ENCODE peak calls at places on chromosomes 11 and 22, in five cellular contexts. A, G, W, O and Q are unnamed samples.

GRCh38 chr11:65454311-65454695 is 31.7 kb downstream of the NEAT1 start:
- DNase-seq in A (peak; percentile 44), G (no peak), W (no peak), O (no peak), Q (no peak)

GRCh38 chr22:44428941-44429615 is 69.0 kb downstream of the RTL6 start:
- DNase-seq in A (no peak), G (no peak), W (no peak), O (no peak), Q (no peak)

GRCh38 chr22:22710719-22711531 is 66.5 kb downstream of the GGTLC2 start:
- DNase-seq in A (no peak), G (peak; percentile 85), W (peak; percentile 73), O (peak; percentile 60), Q (no peak)

GRCh38 chr11:130588471-130588870 is 140.0 kb downstream of the ADAMTS15 start:
- DNase-seq in A (peak; percentile 39), G (no peak), W (no peak), O (no peak), Q (no peak)

GRCh38 chr11:8342821-8343681 is 79.4 kb upstream of the LMO1 start:
- DNase-seq in A (no peak), G (no peak), W (no peak), O (no peak), Q (no peak)

GRCh38 chr11:269146-269890 is 8.9 kb upstream of the NLRP6 start:
- DNase-seq in A (no peak), G (no peak), W (no peak), O (peak; percentile 76), Q (no peak)

GRCh38 chr22:20412474-20413216 is 18.7 kb downstream of the ZNF74 start:
- DNase-seq in A (no peak), G (no peak), W (no peak), O (no peak), Q (no peak)

GRCh38 chr11:65786008-65786785 is 666 bp upstream of the OVOL1 start:
- DNase-seq in A (no peak), G (peak; percentile 84), W (no peak), O (no peak), Q (no peak)

GRCh38 chr22:45903355-45904149 is 73.4 kb downstream of the WNT7B start:
- DNase-seq in A (peak; percentile 82), G (no peak), W (no peak), O (peak; percentile 85), Q (no peak)

GRCh38 chr22:24768537-24769374 is 5.8 kb downstream of the PIWIL3 start:
- DNase-seq in A (peak; percentile 56), G (peak; percentile 73), W (peak; percentile 74), O (peak; percentile 72), Q (peak; percentile 26)

GRCh38 chr11:119530503-119530902 is 107.5 kb upstream of the THY1 start:
- DNase-seq in A (no peak), G (no peak), W (no peak), O (no peak), Q (no peak)

GRCh38 chr11:124301482-124301881 is 12.3 kb downstream of the OR8D1 start:
- DNase-seq in A (peak; percentile 82), G (no peak), W (no peak), O (peak; percentile 73), Q (no peak)

GRCh38 chr22:45878051-45878764 is 98.8 kb downstream of the WNT7B start:
- DNase-seq in A (no peak), G (peak; percentile 64), W (no peak), O (no peak), Q (no peak)

GRCh38 chr11:125224391-125225015 is 60.0 kb downstream of the PKNOX2 start:
- DNase-seq in A (peak; percentile 19), G (no peak), W (peak; percentile 52), O (peak; percentile 43), Q (no peak)

GRCh38 chr11:75492181-75492820 is 33.4 kb downstream of the GDPD5 start:
- DNase-seq in A (no peak), G (no peak), W (no peak), O (peak; percentile 24), Q (no peak)

DNA sequence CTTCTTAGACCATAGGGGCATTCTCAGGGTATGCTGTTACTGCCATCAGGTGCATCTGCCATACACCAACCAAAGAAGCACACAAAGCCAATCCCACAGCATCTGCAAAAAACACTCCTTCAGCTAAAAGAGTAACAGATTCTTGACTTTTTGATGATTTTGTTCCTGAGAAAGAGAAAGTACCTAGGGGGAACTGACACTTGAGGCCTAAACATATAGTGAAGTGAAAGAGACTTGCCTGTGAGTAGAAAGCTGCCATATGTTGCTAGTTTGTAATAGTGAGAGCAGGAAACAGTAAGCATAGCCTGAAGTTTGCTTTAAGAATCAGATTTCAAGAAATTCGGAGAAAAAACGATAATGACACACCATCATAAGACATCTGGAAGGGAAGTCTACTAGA is 97.9 kb upstream of the CTSC start:
- DNase-seq in A (no peak), G (no peak), W (no peak), O (no peak), Q (no peak)
- TF ChIP-seq CTCF in A (no peak), G (no peak), W (no peak), O (no peak), Q (no peak)

GRCh38 chr11:121866822-121867221 is 249.2 kb downstream of the BLID start:
- DNase-seq in A (no peak), G (no peak), W (no peak), O (no peak), Q (no peak)

GRCh38 chr11:121864660-121865059 is 251.4 kb downstream of the BLID start:
- DNase-seq in A (no peak), G (no peak), W (no peak), O (no peak), Q (no peak)

GRCh38 chr11:121873770-121874169 is 242.2 kb downstream of the BLID start:
- DNase-seq in A (no peak), G (no peak), W (no peak), O (no peak), Q (no peak)

GRCh38 chr11:121869478-121869877 is 246.5 kb downstream of the BLID start:
- DNase-seq in A (no peak), G (no peak), W (no peak), O (no peak), Q (no peak)

DNA sequence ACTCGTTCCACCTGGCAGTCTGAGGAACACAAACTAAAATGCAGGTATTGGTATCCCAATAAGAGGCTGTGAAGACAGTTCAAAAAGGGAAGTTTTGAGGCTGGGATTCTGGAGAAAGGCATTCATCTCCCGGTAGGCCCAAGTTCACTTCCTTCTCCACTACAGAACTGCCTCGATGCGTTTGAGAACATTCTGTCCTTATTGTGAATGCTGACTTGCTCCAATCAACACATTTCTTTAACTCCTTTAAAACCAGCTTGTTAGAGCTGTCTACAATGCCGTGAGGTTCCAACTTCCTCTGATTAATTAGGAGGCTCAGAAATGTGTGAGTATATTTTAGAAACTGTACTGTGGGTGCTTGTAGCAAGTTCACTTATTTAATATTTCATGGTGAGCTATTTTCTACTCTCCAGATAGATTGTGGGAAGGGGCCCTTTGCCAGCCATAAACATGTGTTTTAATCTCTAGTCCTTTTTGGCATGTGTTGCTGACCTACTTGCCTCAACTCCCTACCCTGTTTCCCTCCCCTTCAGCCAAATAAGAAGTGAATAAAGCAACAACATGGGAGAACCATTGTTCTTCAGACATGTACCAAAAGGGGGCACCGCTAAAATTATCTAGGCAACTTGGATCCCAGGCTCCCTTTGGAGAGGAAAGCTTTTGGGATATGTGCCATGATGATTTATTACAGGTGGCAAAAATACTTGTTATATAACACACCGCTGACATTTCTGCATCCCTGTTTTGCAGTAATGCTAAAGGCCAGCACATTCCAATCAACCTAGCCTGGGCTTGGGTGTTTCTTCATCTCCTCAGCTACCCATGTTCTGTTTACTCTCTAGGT is 245.6 kb downstream of the BLID start:
- DNase-seq in A (no peak), G (no peak), W (no peak), O (peak; percentile 38), Q (no peak)
- TF ChIP-seq CTCF in A (no peak), G (no peak), W (no peak), O (no peak), Q (no peak)

DNA sequence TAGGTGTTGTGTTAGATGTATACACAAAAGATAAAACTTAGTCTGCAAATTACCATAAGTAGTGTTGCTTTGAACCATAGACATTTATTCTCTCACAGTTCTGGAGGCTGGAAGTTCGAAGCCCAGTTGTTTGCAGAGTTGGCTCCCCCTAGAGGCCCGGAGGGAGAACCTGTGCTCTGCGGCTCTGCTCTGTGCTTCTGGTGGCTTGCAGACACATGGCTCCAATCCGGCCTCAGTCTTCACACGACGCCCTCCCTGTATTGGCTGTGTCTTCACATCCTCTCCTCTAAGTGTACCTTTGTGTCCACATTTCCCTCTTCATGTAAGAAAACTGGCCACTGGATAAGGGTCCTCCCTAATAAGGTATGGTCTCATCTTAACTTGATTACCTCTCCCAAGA is 128.4 kb downstream of the OPCML start:
- DNase-seq in A (no peak), G (no peak), W (no peak), O (no peak), Q (no peak)
- TF ChIP-seq CTCF in A (no peak), G (no peak), W (peak; percentile 44), O (no peak), Q (peak; percentile 5)

DNA sequence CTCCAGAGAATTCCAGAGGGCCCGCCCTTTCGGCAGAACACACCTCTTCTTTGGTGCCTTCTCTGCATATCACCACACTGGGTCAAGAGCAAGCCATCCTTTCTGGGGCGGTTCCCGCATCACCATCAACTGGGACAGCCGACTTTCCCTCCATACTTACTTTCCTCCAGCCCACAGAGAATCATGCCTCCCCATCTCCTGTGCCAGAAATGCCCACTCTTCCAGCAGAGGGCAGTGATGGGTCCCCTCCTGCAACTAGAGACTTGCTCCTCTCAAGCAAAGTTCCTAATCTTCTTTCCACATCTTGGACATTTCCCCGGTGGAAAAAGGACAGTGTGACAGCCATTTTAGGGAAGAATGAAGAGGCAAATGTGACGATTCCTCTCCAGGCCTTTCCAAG is 157.7 kb downstream of the C11orf91 start:
- DNase-seq in A (peak; percentile 36), G (no peak), W (peak; percentile 71), O (peak; percentile 65), Q (no peak)
- TF ChIP-seq CTCF in A (peak; percentile 82), G (peak; percentile 53), W (peak; percentile 57), O (peak; percentile 38), Q (peak; percentile 81)

GRCh38 chr11:17502630-17503029 is 26.0 kb upstream of the ABCC8 start:
- DNase-seq in A (no peak), G (no peak), W (no peak), O (no peak), Q (no peak)

GRCh38 chr11:17500673-17501072 is 24.0 kb upstream of the ABCC8 start:
- DNase-seq in A (no peak), G (no peak), W (no peak), O (no peak), Q (no peak)

GRCh38 chr11:17496406-17496805 is 19.8 kb upstream of the ABCC8 start:
- DNase-seq in A (no peak), G (no peak), W (no peak), O (peak; percentile 49), Q (no peak)

GRCh38 chr11:17498058-17498457 is 21.4 kb upstream of the ABCC8 start:
- DNase-seq in A (no peak), G (no peak), W (no peak), O (peak; percentile 31), Q (no peak)

DNA sequence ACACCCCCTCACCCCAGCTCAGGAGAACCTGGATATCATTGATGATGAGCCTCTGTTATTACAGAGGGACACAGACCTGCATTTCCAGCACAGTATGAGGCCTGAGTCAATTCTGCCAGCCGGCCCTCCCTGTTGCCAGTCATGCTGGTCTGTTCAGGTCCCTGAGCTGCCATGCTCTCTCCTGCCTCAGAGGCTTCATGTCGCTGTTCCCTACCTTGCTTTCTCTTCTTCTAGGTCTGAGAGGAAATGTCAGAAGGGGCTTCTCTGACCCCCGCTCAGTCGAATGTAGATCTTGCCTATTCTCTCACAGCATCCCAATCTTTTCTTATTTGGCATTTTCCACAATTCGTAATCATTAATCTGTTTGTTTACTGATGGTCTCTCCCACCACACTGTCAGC is 21.8 kb upstream of the ABCC8 start:
- DNase-seq in A (no peak), G (no peak), W (peak; percentile 38), O (no peak), Q (no peak)
- TF ChIP-seq CTCF in A (peak; percentile 28), G (no peak), W (peak; percentile 36), O (no peak), Q (peak; percentile 16)

GRCh38 chr11:46388619-46389449 is 2.7 kb downstream of the CHRM4 start:
- DNase-seq in A (no peak), G (no peak), W (no peak), O (no peak), Q (no peak)
- TF ChIP-seq CTCF in A (no peak), G (no peak), W (no peak), O (no peak), Q (no peak)